ENCODE peak calls at places on chromosome 19, in four cellular contexts. One of them, this sample, is unnamed.

GRCh38 chr19:47186337-47187022 is 44.5 kb downstream of the BBC3 start:
- DNase-seq in fibroblast of villous mesenchyme: no peak
- DNase-seq in NK-92 treated with Interleukin-12 subunit alpha and Interleukin-12 subunit beta, amount 100 ng/mL, for 24 hours: no peak
- DNase-seq in ELR: no peak
- DNase-seq in this sample: no peak

GRCh38 chr19:13727798-13728197 is 36.5 kb upstream of the MRI1 start:
- DNase-seq in fibroblast of villous mesenchyme: no peak
- DNase-seq in NK-92 treated with Interleukin-12 subunit alpha and Interleukin-12 subunit beta, amount 100 ng/mL, for 24 hours: no peak
- DNase-seq in ELR: peak
- DNase-seq in this sample: no peak

GRCh38 chr19:5150331-5150901 is 181.5 kb downstream of the KDM4B start:
- DNase-seq in ELR: no peak
- DNase-seq in fibroblast of villous mesenchyme: no peak
- DNase-seq in NK-92 treated with Interleukin-12 subunit alpha and Interleukin-12 subunit beta, amount 100 ng/mL, for 24 hours: no peak
- DNase-seq in this sample: no peak

GRCh38 chr19:33946535-33947323 is 150.1 kb downstream of the KCTD15 start:
- DNase-seq in ELR: no peak
- DNase-seq in fibroblast of villous mesenchyme: no peak
- DNase-seq in NK-92 treated with Interleukin-12 subunit alpha and Interleukin-12 subunit beta, amount 100 ng/mL, for 24 hours: no peak
- DNase-seq in this sample: no peak

GRCh38 chr19:2016041-2016807 is 710 bp upstream of the BTBD2 start:
- DNase-seq in ELR: peak
- DNase-seq in fibroblast of villous mesenchyme: peak
- DNase-seq in NK-92 treated with Interleukin-12 subunit alpha and Interleukin-12 subunit beta, amount 100 ng/mL, for 24 hours: no peak
- DNase-seq in this sample: peak

GRCh38 chr19:18723871-18724377 is 40.4 kb downstream of the CRTC1 start:
- DNase-seq in ELR: no peak
- DNase-seq in fibroblast of villous mesenchyme: no peak
- DNase-seq in NK-92 treated with Interleukin-12 subunit alpha and Interleukin-12 subunit beta, amount 100 ng/mL, for 24 hours: no peak
- DNase-seq in this sample: no peak

GRCh38 chr19:11090264-11091032 is 1.2 kb downstream of the LDLR start:
- DNase-seq in NK-92 treated with Interleukin-12 subunit alpha and Interleukin-12 subunit beta, amount 100 ng/mL, for 24 hours: peak
- DNase-seq in fibroblast of villous mesenchyme: peak
- DNase-seq in ELR: peak
- DNase-seq in this sample: peak

GRCh38 chr19:4704317-4704673 is 19.3 kb downstream of the DPP9 start:
- DNase-seq in ELR: no peak
- DNase-seq in fibroblast of villous mesenchyme: no peak
- DNase-seq in NK-92 treated with Interleukin-12 subunit alpha and Interleukin-12 subunit beta, amount 100 ng/mL, for 24 hours: no peak
- DNase-seq in this sample: no peak

GRCh38 chr19:37077615-37077928 is 661 bp upstream of the ZNF420 start:
- DNase-seq in ELR: no peak
- DNase-seq in fibroblast of villous mesenchyme: no peak
- DNase-seq in NK-92 treated with Interleukin-12 subunit alpha and Interleukin-12 subunit beta, amount 100 ng/mL, for 24 hours: no peak
- DNase-seq in this sample: no peak

GRCh38 chr19:51994048-51994644 is 7.5 kb upstream of the ZNF350 start:
- DNase-seq in ELR: no peak
- DNase-seq in fibroblast of villous mesenchyme: no peak
- DNase-seq in NK-92 treated with Interleukin-12 subunit alpha and Interleukin-12 subunit beta, amount 100 ng/mL, for 24 hours: no peak
- DNase-seq in this sample: no peak

GRCh38 chr19:35162471-35163326 is 8.2 kb downstream of the FXYD5 start:
- DNase-seq in NK-92 treated with Interleukin-12 subunit alpha and Interleukin-12 subunit beta, amount 100 ng/mL, for 24 hours: no peak
- DNase-seq in ELR: peak
- DNase-seq in fibroblast of villous mesenchyme: no peak
- DNase-seq in this sample: no peak

GRCh38 chr19:18304496-18305312 is 18.2 kb downstream of the LSM4 start:
- DNase-seq in ELR: peak
- DNase-seq in fibroblast of villous mesenchyme: peak
- DNase-seq in NK-92 treated with Interleukin-12 subunit alpha and Interleukin-12 subunit beta, amount 100 ng/mL, for 24 hours: peak
- DNase-seq in this sample: peak

GRCh38 chr19:7928741-7929701 is 3.1 kb upstream of the CTXN1 start:
- DNase-seq in ELR: peak
- DNase-seq in NK-92 treated with Interleukin-12 subunit alpha and Interleukin-12 subunit beta, amount 100 ng/mL, for 24 hours: no peak
- DNase-seq in fibroblast of villous mesenchyme: peak
- DNase-seq in this sample: peak

GRCh38 chr19:18291590-18292459 is 10.4 kb upstream of the JUND start:
- DNase-seq in NK-92 treated with Interleukin-12 subunit alpha and Interleukin-12 subunit beta, amount 100 ng/mL, for 24 hours: peak
- DNase-seq in fibroblast of villous mesenchyme: peak
- DNase-seq in ELR: peak
- DNase-seq in this sample: peak

GRCh38 chr19:17114414-17114831 is 38.8 kb downstream of the MYO9B start:
- DNase-seq in ELR: no peak
- DNase-seq in fibroblast of villous mesenchyme: peak
- DNase-seq in NK-92 treated with Interleukin-12 subunit alpha and Interleukin-12 subunit beta, amount 100 ng/mL, for 24 hours: no peak
- DNase-seq in this sample: no peak

GRCh38 chr19:46494936-46495788 is 505 bp downstream of the PNMA8B start:
- DNase-seq in NK-92 treated with Interleukin-12 subunit alpha and Interleukin-12 subunit beta, amount 100 ng/mL, for 24 hours: no peak
- DNase-seq in ELR: no peak
- DNase-seq in fibroblast of villous mesenchyme: no peak
- DNase-seq in this sample: no peak

GRCh38 chr19:406999-407491 is 1.9 kb downstream of the C2CD4C start:
- DNase-seq in fibroblast of villous mesenchyme: no peak
- DNase-seq in ELR: no peak
- DNase-seq in NK-92 treated with Interleukin-12 subunit alpha and Interleukin-12 subunit beta, amount 100 ng/mL, for 24 hours: no peak
- DNase-seq in this sample: no peak

GRCh38 chr19:9808855-9809646 is 9.8 kb downstream of the FBXL12 start:
- DNase-seq in fibroblast of villous mesenchyme: no peak
- DNase-seq in ELR: no peak
- DNase-seq in NK-92 treated with Interleukin-12 subunit alpha and Interleukin-12 subunit beta, amount 100 ng/mL, for 24 hours: no peak
- DNase-seq in this sample: no peak

GRCh38 chr19:11657307-11657706 is 60.0 kb downstream of the ZNF627 start:
- DNase-seq in NK-92 treated with Interleukin-12 subunit alpha and Interleukin-12 subunit beta, amount 100 ng/mL, for 24 hours: no peak
- DNase-seq in fibroblast of villous mesenchyme: no peak
- DNase-seq in ELR: no peak
- DNase-seq in this sample: no peak